ENCODE peak calls at places on chromosomes 3 and 15, in six cellular contexts. K is ELR, Z is NCI-H2081, I is A549, P is erythroblast, G is HTR-8/SVneo. A is an unnamed sample.

GRCh38 chr3:102229062-102229655 is 205.7 kb upstream of the ZPLD1 start:
- DNase-seq in K (peak), Z (peak), I (peak), P (peak), G (peak), A (peak)

GRCh38 chr3:172787746-172788145 is 37.2 kb downstream of the ECT2 start:
- DNase-seq in K (peak), Z (no peak), I (no peak), P (no peak), G (no peak), A (peak)

GRCh38 chr15:65130941-65131340 is 2.7 kb downstream of the PDCD7 start:
- DNase-seq in K (no peak), Z (no peak), I (peak), P (no peak), G (no peak), A (no peak)

GRCh38 chr15:40875996-40876740 is 2.1 kb upstream of the RHOV start:
- DNase-seq in K (peak), Z (no peak), I (no peak), P (no peak), G (no peak), A (no peak)

GRCh38 chr3:35849963-35850362 is 210.6 kb downstream of the ARPP21 start:
- DNase-seq in K (no peak), Z (no peak), I (no peak), P (no peak), G (no peak), A (no peak)

GRCh38 chr3:123843668-123844067 is 40.5 kb downstream of the MYLK start:
- DNase-seq in K (peak), Z (no peak), I (no peak), P (no peak), G (no peak), A (peak)

GRCh38 chr3:67647390-67647878 is 7.0 kb downstream of the SUCLG2 start:
- DNase-seq in K (peak), Z (no peak), I (peak), P (no peak), G (peak), A (peak)

GRCh38 chr15:79009388-79009787 is 64.5 kb upstream of the CTSH start:
- DNase-seq in K (no peak), Z (no peak), I (no peak), P (no peak), G (no peak), A (no peak)

GRCh38 chr3:150407818-150408231 is 273 bp upstream of the TSC22D2 start:
- DNase-seq in K (peak), Z (no peak), I (no peak), P (no peak), G (no peak), A (no peak)

A was measured in AG08396.